ENCODE peak calls at places on chromosome 2, in six cellular contexts. S, R, K, U, O and X are unnamed samples.
A peak's percentile ranks its signal among the peaks of the same experiment; 100 is the strongest.

GRCh38 chr2:7795358-7796199 is 878.4 kb downstream of the RNF144A start:
- DNase-seq in U (no peak), R (no peak), K (no peak), O (no peak), S (no peak), X (no peak)

GRCh38 chr2:1815053-1815452 is 70.7 kb upstream of the PXDN start:
- DNase-seq in S (no peak), R (no peak), K (no peak), O (no peak), U (no peak), X (no peak)

GRCh38 chr2:155703917-155704316 is 628.6 kb downstream of the NR4A2 start:
- DNase-seq in K (no peak), O (no peak), R (no peak), U (no peak), S (no peak), X (no peak)

GRCh38 chr2:145416640-145417039 is 896.7 kb upstream of the ZEB2 start:
- DNase-seq in O (no peak), S (no peak), K (no peak), U (no peak), R (no peak), X (no peak)

GRCh38 chr2:219045937-219046550 is 4.7 kb upstream of the CFAP65 start:
- DNase-seq in O (no peak), U (no peak), S (no peak), R (no peak), K (no peak), X (no peak)

GRCh38 chr2:162172802-162173201 is 20.8 kb upstream of the GCG start:
- DNase-seq in R (no peak), U (no peak), O (no peak), K (no peak), S (no peak), X (no peak)

GRCh38 chr2:12106440-12107080 is 360.1 kb downstream of the LPIN1 start:
- DNase-seq in S (no peak), K (no peak), R (no peak), U (no peak), O (peak; percentile 97), X (no peak)

GRCh38 chr2:69139778-69140177 is 126.8 kb downstream of the ANTXR1 start:
- DNase-seq in R (no peak), S (no peak), O (no peak), K (no peak), U (no peak), X (no peak)

GRCh38 chr2:240468300-240469238 is 33.1 kb downstream of the GPC1 start:
- DNase-seq in K (no peak), R (peak; percentile 0), S (no peak), O (no peak), U (no peak), X (no peak)